ENCODE peak calls at places on chromosomes 16 and 17, in eight cellular contexts. One of them, this sample, is unnamed. For H3K4me1, the result is how much of the 10 kb centered on the place peaks cover.

GRCh38 chr16:84930298-84931106 is 80.8 kb downstream of the ZDHHC7 start:
- DNase-seq in heart left ventricle: no peak
- DNase-seq in prostate gland: no peak
- DNase-seq in HCT116: no peak
- DNase-seq in ovary: no peak
- DNase-seq in uterus: no peak
- DNase-seq in sigmoid colon: peak
- DNase-seq in IMR-90: no peak
- DNase-seq in this sample: no peak

GRCh38 chr17:14942511-14943185 is 322.5 kb downstream of the PMP22 start:
- DNase-seq in heart left ventricle: no peak
- DNase-seq in prostate gland: peak
- DNase-seq in HCT116: peak
- DNase-seq in ovary: no peak
- DNase-seq in uterus: no peak
- DNase-seq in sigmoid colon: no peak
- DNase-seq in IMR-90: no peak
- DNase-seq in this sample: no peak

GRCh38 chr16:67399749-67400704 is 6.7 kb upstream of the TPPP3 start:
- DNase-seq in heart left ventricle: no peak
- DNase-seq in prostate gland: no peak
- DNase-seq in HCT116: no peak
- DNase-seq in ovary: no peak
- DNase-seq in uterus: no peak
- DNase-seq in sigmoid colon: no peak
- DNase-seq in IMR-90: no peak
- DNase-seq in this sample: no peak

GRCh38 chr16:77777745-77778144 is 10.6 kb upstream of the VAT1L start:
- DNase-seq in heart left ventricle: no peak
- DNase-seq in prostate gland: no peak
- DNase-seq in HCT116: no peak
- DNase-seq in ovary: no peak
- DNase-seq in uterus: no peak
- DNase-seq in sigmoid colon: no peak
- DNase-seq in IMR-90: no peak
- DNase-seq in this sample: no peak

GRCh38 chr17:59561042-59561441 is 4.4 kb upstream of the DHX40 start:
- DNase-seq in heart left ventricle: no peak
- DNase-seq in prostate gland: no peak
- DNase-seq in HCT116: peak
- DNase-seq in ovary: no peak
- DNase-seq in uterus: no peak
- DNase-seq in sigmoid colon: no peak
- DNase-seq in IMR-90: peak
- DNase-seq in this sample: no peak

GRCh38 chr16:73048292-73049050 is 543 bp upstream of the ZFHX3 start:
- DNase-seq in heart left ventricle: peak
- DNase-seq in prostate gland: peak
- DNase-seq in HCT116: no peak
- DNase-seq in ovary: peak
- DNase-seq in uterus: no peak
- DNase-seq in sigmoid colon: peak
- DNase-seq in IMR-90: no peak
- DNase-seq in this sample: peak

GRCh38 chr16:49663081-49664057 is 192.5 kb downstream of the ZNF423 start:
- DNase-seq in heart left ventricle: peak
- DNase-seq in prostate gland: no peak
- DNase-seq in HCT116: no peak
- DNase-seq in ovary: no peak
- DNase-seq in uterus: peak
- DNase-seq in sigmoid colon: no peak
- DNase-seq in IMR-90: no peak
- DNase-seq in this sample: peak

GRCh38 chr16:89174877-89175276 is 3.3 kb downstream of the CDH15 start:
- DNase-seq in heart left ventricle: no peak
- DNase-seq in prostate gland: no peak
- DNase-seq in HCT116: no peak
- DNase-seq in ovary: no peak
- DNase-seq in uterus: no peak
- DNase-seq in sigmoid colon: no peak
- DNase-seq in IMR-90: no peak
- DNase-seq in this sample: no peak

GRCh38 chr17:66466933-66467367 is 164.5 kb downstream of the PRKCA start:
- DNase-seq in heart left ventricle: no peak
- DNase-seq in prostate gland: no peak
- DNase-seq in HCT116: peak
- DNase-seq in ovary: no peak
- DNase-seq in uterus: peak
- DNase-seq in sigmoid colon: peak
- DNase-seq in IMR-90: peak
- DNase-seq in this sample: no peak

GRCh38 chr17:65901394-65901793 is 290.5 kb downstream of the CEP112 start:
- DNase-seq in heart left ventricle: no peak
- DNase-seq in prostate gland: no peak
- DNase-seq in HCT116: no peak
- DNase-seq in ovary: no peak
- DNase-seq in uterus: no peak
- DNase-seq in sigmoid colon: no peak
- DNase-seq in IMR-90: no peak
- DNase-seq in this sample: no peak

GRCh38 chr16:56257260-56257659 is 66.0 kb downstream of the GNAO1 start:
- DNase-seq in heart left ventricle: peak
- DNase-seq in prostate gland: no peak
- DNase-seq in HCT116: no peak
- DNase-seq in ovary: peak
- DNase-seq in uterus: no peak
- DNase-seq in sigmoid colon: peak
- DNase-seq in IMR-90: peak
- DNase-seq in this sample: peak

GRCh38 chr16:64094170-64094960 is 1027.5 kb downstream of the CDH11 start:
- DNase-seq in heart left ventricle: no peak
- DNase-seq in prostate gland: no peak
- DNase-seq in HCT116: no peak
- DNase-seq in ovary: no peak
- DNase-seq in uterus: no peak
- DNase-seq in sigmoid colon: no peak
- DNase-seq in IMR-90: peak
- DNase-seq in this sample: no peak

GRCh38 chr17:1452836-1453235 is 3.2 kb downstream of the CRK start:
- DNase-seq in heart left ventricle: no peak
- DNase-seq in prostate gland: no peak
- DNase-seq in HCT116: no peak
- DNase-seq in ovary: no peak
- DNase-seq in uterus: no peak
- DNase-seq in sigmoid colon: no peak
- DNase-seq in IMR-90: no peak
- DNase-seq in this sample: peak

GRCh38 chr17:1449412-1449967 is 6.5 kb downstream of the CRK start:
- DNase-seq in heart left ventricle: no peak
- DNase-seq in prostate gland: no peak
- DNase-seq in HCT116: no peak
- DNase-seq in ovary: no peak
- DNase-seq in uterus: no peak
- DNase-seq in sigmoid colon: no peak
- DNase-seq in IMR-90: no peak
- DNase-seq in this sample: no peak

GRCh38 chr17:1455748-1456599 is at the start of gene CRK:
- DNase-seq in heart left ventricle: peak
- DNase-seq in prostate gland: peak
- DNase-seq in HCT116: peak
- DNase-seq in ovary: peak
- DNase-seq in uterus: peak
- DNase-seq in sigmoid colon: peak
- DNase-seq in IMR-90: peak
- DNase-seq in this sample: peak

GRCh38 chr17:1455291-1455747 is 713 bp downstream of the CRK start:
- DNase-seq in heart left ventricle: peak
- DNase-seq in prostate gland: peak
- DNase-seq in HCT116: no peak
- DNase-seq in ovary: peak
- DNase-seq in uterus: peak
- DNase-seq in sigmoid colon: peak
- DNase-seq in IMR-90: peak
- DNase-seq in this sample: peak

DNA sequence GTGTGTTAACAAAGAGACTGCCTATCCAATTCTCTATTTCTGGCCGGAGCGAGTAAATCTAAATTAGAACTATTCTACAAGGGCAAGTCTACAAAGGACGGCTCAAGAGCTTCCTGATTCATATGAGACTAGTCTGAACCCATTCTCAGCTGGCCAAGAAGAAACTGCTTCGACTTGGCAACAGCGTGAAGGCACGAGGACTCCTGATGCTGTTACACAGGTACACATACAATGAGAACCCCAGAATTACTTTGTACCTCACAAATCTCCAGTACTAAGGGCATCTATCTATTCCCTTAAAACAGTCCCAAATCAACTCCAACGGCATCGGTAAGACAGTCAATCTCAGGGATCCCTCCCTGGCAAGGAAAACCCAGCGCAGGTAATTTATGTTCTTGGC is 1.5 kb downstream of the CRK start:
- DNase-seq in heart left ventricle: no peak
- DNase-seq in prostate gland: no peak
- DNase-seq in HCT116: no peak
- DNase-seq in ovary: no peak
- DNase-seq in uterus: no peak
- DNase-seq in sigmoid colon: no peak
- DNase-seq in IMR-90: no peak
- DNase-seq in this sample: no peak
- TF ChIP-seq POLR2A in heart left ventricle: no peak
- TF ChIP-seq POLR2A in prostate gland: no peak
- TF ChIP-seq POLR2A in HCT116: no peak
- TF ChIP-seq POLR2A in ovary: no peak
- TF ChIP-seq POLR2A in uterus: no peak
- TF ChIP-seq POLR2A in sigmoid colon: no peak
- TF ChIP-seq POLR2A in IMR-90: no peak
- TF ChIP-seq POLR2A in this sample: no peak

DNA sequence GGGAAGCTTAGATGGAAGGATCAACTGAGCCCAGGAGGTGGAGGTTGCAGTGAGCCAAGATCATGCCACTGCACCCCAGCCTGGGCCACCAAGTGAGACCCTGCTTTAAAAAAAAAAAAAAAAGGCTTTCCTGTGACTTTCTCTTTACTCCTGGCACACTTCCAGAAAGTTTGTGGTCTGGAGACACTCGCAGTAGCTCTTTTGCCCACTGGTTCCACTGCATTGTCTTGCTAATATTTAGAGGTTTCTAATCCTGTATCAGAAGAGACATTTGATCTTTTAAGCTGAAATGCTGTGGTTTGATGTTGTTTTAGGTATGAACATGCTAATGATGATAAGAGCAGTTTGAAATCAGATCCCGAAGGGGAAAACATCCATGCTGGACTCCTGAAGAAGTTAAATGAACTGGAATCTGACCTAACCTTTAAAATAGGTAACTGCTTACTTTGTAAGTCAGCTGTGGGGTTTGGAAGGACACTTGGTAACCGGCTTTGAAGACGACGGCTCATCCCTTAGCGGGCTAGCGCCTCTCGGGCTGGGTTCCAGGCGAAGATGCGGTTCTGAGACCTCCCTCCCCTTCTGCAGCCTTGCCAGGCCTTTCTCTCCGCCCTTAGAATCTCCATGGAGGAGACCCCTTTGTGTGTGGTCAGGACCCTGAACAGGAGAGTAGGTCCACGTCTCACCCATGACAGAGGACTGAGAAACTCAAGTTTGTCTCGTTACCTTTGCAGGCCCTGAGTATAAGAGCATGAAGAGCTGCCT is 23.1 kb downstream of the NTAN1 start:
- DNase-seq in heart left ventricle: no peak
- DNase-seq in prostate gland: no peak
- DNase-seq in HCT116: no peak
- DNase-seq in ovary: no peak
- DNase-seq in uterus: no peak
- DNase-seq in sigmoid colon: no peak
- DNase-seq in IMR-90: peak
- DNase-seq in this sample: no peak
- H3K4me1 ChIP-seq in heart left ventricle: under half
- H3K4me1 ChIP-seq in prostate gland: under half
- H3K4me1 ChIP-seq in HCT116: under half
- H3K4me1 ChIP-seq in ovary: under half
- H3K4me1 ChIP-seq in uterus: under half
- H3K4me1 ChIP-seq in sigmoid colon: under half
- H3K4me1 ChIP-seq in IMR-90: under half
- H3K4me1 ChIP-seq in this sample: under half

DNA sequence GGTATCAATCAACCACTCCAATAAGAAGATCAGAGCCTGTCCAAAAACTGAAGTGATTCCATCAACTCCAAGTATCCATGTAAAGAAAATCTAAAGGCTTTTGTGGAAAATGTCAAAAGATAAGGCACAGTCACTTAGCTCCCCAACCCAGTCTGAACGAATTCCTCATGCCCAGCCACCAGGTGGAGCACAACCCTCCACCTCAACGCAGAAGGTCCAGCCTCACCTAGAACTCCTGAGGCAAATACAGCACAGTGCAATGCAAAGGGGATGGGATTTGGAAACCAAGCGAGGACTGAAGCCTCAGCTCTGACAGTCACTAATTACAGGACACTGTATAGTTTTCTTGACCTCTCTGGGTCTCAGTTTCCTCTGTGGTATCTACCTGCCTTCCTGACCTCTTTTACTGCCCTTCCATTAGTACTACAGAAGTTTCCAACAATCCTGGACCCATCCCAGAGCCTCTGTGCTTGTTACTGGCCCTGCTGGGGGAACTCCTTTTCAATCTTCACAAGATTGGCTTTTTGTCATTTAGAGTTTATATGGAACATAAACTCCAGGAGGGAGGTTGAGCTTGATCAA is 2.0 kb downstream of the NCBP3 start:
- DNase-seq in heart left ventricle: no peak
- DNase-seq in prostate gland: no peak
- DNase-seq in HCT116: peak
- DNase-seq in ovary: no peak
- DNase-seq in uterus: no peak
- DNase-seq in sigmoid colon: no peak
- DNase-seq in IMR-90: no peak
- DNase-seq in this sample: no peak
- TF ChIP-seq CTCF in heart left ventricle: peak
- TF ChIP-seq CTCF in prostate gland: no peak
- TF ChIP-seq CTCF in HCT116: peak
- TF ChIP-seq CTCF in ovary: no peak
- TF ChIP-seq CTCF in uterus: no peak
- TF ChIP-seq CTCF in sigmoid colon: no peak
- TF ChIP-seq CTCF in IMR-90: peak
- TF ChIP-seq CTCF in this sample: peak

DNA sequence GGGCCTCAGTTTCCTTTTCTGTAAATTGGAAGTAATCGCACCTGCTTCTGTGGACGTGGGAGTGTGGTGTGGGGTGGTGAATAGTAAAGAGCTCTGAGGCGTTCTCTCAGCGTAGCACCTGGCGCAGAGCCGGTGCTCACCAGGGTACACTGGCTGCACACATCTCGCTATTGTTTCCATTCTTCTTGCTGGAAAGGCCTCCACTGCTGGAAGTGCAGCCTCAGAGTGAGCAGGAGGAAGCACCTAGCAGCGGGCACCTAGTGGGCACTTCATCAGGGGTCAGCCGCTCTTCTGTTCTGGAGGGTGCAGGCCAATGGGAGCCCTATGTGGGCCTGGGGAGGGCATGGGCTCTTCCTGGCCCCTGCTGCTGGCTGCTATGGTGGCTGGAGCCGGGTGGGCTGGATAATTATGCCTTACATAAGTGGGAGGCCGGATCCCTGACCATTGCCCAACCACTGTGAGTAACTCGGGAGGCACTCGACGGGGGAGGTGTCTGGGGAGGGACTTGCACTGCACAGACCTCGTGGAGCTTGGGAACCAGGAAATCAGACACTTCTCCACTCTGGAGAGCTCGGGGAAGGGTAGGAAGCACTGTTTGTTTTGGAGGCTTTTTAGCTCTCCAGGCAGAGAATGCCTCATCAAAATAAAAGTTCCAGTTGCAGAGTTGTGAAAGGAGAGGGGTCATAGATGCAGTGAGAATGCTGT is 1.7 kb downstream of the MAP2K3 start:
- DNase-seq in heart left ventricle: peak
- DNase-seq in prostate gland: peak
- DNase-seq in HCT116: peak
- DNase-seq in ovary: peak
- DNase-seq in uterus: peak
- DNase-seq in sigmoid colon: peak
- DNase-seq in IMR-90: peak
- DNase-seq in this sample: peak
- TF ChIP-seq POLR2A in heart left ventricle: peak
- TF ChIP-seq POLR2A in prostate gland: peak
- TF ChIP-seq POLR2A in HCT116: no peak
- TF ChIP-seq POLR2A in ovary: no peak
- TF ChIP-seq POLR2A in uterus: no peak
- TF ChIP-seq POLR2A in sigmoid colon: peak
- TF ChIP-seq POLR2A in IMR-90: peak
- TF ChIP-seq POLR2A in this sample: no peak